ENCODE peak calls at places on chromosomes 11 and 22, in eight cellular contexts. Z is Right ventricle myocardium superior; W is stimulated activated naive CD8-positive, alpha-beta T cell treated with anti-CD3 and anti-CD28 coated beads, Interleukin-15, amount 100 ng/mL, for 72 hours; I is heart right ventricle; K is HCT116; A is activated CD8-positive, alpha-beta T cell treated with anti-CD3 and anti-CD28 coated beads, Interleukin-2, amount 10 ng/mL, durations not matched to agents 7 days and 5 days; N is activated T-cell treated with anti-CD3 and anti-CD28 coated beads, Interleukin-2, amount 50 U/mL, for 4 hours; P is left cardiac atrium. U is an unnamed sample.

GRCh38 chr11:19956228-19956627 is 204.0 kb downstream of the DBX1 start:
- ATAC-seq in Z (no peak), W (no peak), I (peak), K (no peak), A (no peak), N (no peak), P (no peak), U (no peak)

GRCh38 chr11:129440028-129440630 is 64.5 kb downstream of the BARX2 start:
- ATAC-seq in Z (no peak), W (peak), I (no peak), K (no peak), A (no peak), N (peak), P (peak), U (no peak)

GRCh38 chr11:76831911-76832310 is 28.8 kb upstream of the ACER3 start:
- ATAC-seq in Z (no peak), W (no peak), I (no peak), K (no peak), A (no peak), N (no peak), P (no peak), U (no peak)

GRCh38 chr22:35411112-35411511 is 11.2 kb downstream of the MCM5 start:
- ATAC-seq in Z (peak), W (no peak), I (peak), K (peak), A (no peak), N (no peak), P (no peak), U (no peak)

GRCh38 chr22:29491012-29491411 is 11.0 kb downstream of the NEFH start:
- ATAC-seq in Z (no peak), W (no peak), I (no peak), K (no peak), A (no peak), N (no peak), P (no peak), U (no peak)

GRCh38 chr11:57097149-57097548 is 84.6 kb upstream of the LRRC55 start:
- ATAC-seq in Z (no peak), W (no peak), I (no peak), K (no peak), A (no peak), N (no peak), P (no peak), U (no peak)

GRCh38 chr22:29334696-29335344 is 19.3 kb upstream of the RASL10A start:
- ATAC-seq in Z (no peak), W (no peak), I (no peak), K (peak), A (no peak), N (no peak), P (no peak), U (no peak)

GRCh38 chr22:25069426-25069757 is 116.9 kb downstream of the KIAA1671 start:
- ATAC-seq in Z (no peak), W (no peak), I (no peak), K (no peak), A (no peak), N (no peak), P (no peak), U (no peak)

GRCh38 chr11:9015677-9016076 is 11.9 kb upstream of the NRIP3 start:
- ATAC-seq in Z (peak), W (peak), I (peak), K (peak), A (peak), N (peak), P (peak), U (peak)